ENCODE peak calls at places on chromosome 16, in seven cellular contexts. P is NCI-H2029; I is activated CD8-positive, alpha-beta T cell treated with anti-CD3 and anti-CD28 coated beads, Interleukin-2, amount 10 ng/mL, durations not matched to agents 7 days and 5 days; G is NCI-H1048; N is naive thymus-derived CD8-positive, alpha-beta T cell; S is T-helper 1 cell; X is NCI-H774. V is an unnamed sample.

GRCh38 chr16:71658771-71659170 is 32.8 kb downstream of the MARVELD3 start:
- DNase-seq in G (no peak), P (no peak), I (no peak), S (no peak), N (no peak), X (no peak), V (no peak)

GRCh38 chr16:62408760-62409159 is 372.5 kb upstream of the CDH8 start:
- DNase-seq in G (no peak), P (no peak), I (no peak), S (no peak), N (no peak), X (no peak), V (no peak)

GRCh38 chr16:68898026-68898425 is 54.7 kb downstream of the TANGO6 start:
- DNase-seq in X (no peak), P (no peak), G (no peak), I (no peak), N (no peak), S (no peak), V (no peak)

GRCh38 chr16:8554881-8555280 is 35.4 kb downstream of the TMEM114 start:
- DNase-seq in I (no peak), S (no peak), G (no peak), P (no peak), N (no peak), X (no peak), V (no peak)

GRCh38 chr16:88347656-88348376 is 34.9 kb upstream of the ZNF469 start:
- DNase-seq in X (no peak), G (no peak), S (no peak), I (peak), N (peak), P (no peak), V (peak)

GRCh38 chr16:62370445-62370844 is 334.2 kb upstream of the CDH8 start:
- DNase-seq in I (no peak), S (no peak), G (no peak), X (no peak), N (no peak), P (no peak), V (no peak)

GRCh38 chr16:58515871-58516767 is 802 bp downstream of the SETD6 start:
- DNase-seq in S (peak), N (peak), P (no peak), I (peak), X (peak), G (no peak), V (peak)

GRCh38 chr16:4086153-4086552 is 30.1 kb downstream of the ADCY9 start:
- DNase-seq in G (no peak), X (no peak), I (no peak), S (no peak), P (no peak), N (no peak), V (no peak)

GRCh38 chr16:21179126-21179982 is 20.9 kb downstream of the LDAF1 start:
- DNase-seq in I (no peak), G (no peak), X (no peak), P (no peak), N (no peak), S (no peak), V (no peak)

GRCh38 chr16:27204232-27204915 is 1.0 kb downstream of the KDM8 start:
- DNase-seq in I (no peak), N (no peak), X (peak), G (no peak), P (peak), S (no peak), V (no peak)

V was measured in activated effector memory CD4-positive, alpha-beta T cell treated with Interleukin-2 at 50 U/mL for 16 hours.